ENCODE peak calls at places on chromosomes 5 and 9, in ten cellular contexts. One of them, this sample, is unnamed.

GRCh38 chr9:124594215-124594614 is 87.0 kb upstream of the NR5A1 start:
- DNase-seq in B cell: no peak
- DNase-seq in aorta: no peak
- DNase-seq in stimulated activated effector memory CD8-positive, alpha-beta T cell treated with anti-CD3 and anti-CD28 coated beads, Interleukin-12 subunit alpha, Interleukin-12 subunit beta, amount 100 ng/mL, for 72 hours: no peak
- DNase-seq in hepatocyte: no peak
- DNase-seq in naive thymus-derived CD4-positive, alpha-beta T cell: no peak
- DNase-seq in left cardiac atrium: no peak
- DNase-seq in M059J: no peak
- DNase-seq in NAMALWA: no peak
- DNase-seq in stimulated activated CD4-positive, alpha-beta T cell treated with anti-CD3 and anti-CD28 coated beads, Interleukin-15, amount 100 ng/mL, for 1 hour: no peak
- DNase-seq in this sample: no peak

GRCh38 chr9:137240321-137240840 is 706 bp upstream of the TUBB4B start:
- DNase-seq in stimulated activated CD4-positive, alpha-beta T cell treated with anti-CD3 and anti-CD28 coated beads, Interleukin-15, amount 100 ng/mL, for 1 hour: peak
- DNase-seq in NAMALWA: peak
- DNase-seq in M059J: peak
- DNase-seq in aorta: peak
- DNase-seq in hepatocyte: peak
- DNase-seq in B cell: peak
- DNase-seq in stimulated activated effector memory CD8-positive, alpha-beta T cell treated with anti-CD3 and anti-CD28 coated beads, Interleukin-12 subunit alpha, Interleukin-12 subunit beta, amount 100 ng/mL, for 72 hours: no peak
- DNase-seq in left cardiac atrium: peak
- DNase-seq in naive thymus-derived CD4-positive, alpha-beta T cell: peak
- DNase-seq in this sample: no peak

GRCh38 chr5:102152906-102153787 is 142.9 kb downstream of the SLCO4C1 start:
- DNase-seq in left cardiac atrium: no peak
- DNase-seq in naive thymus-derived CD4-positive, alpha-beta T cell: peak
- DNase-seq in M059J: peak
- DNase-seq in B cell: peak
- DNase-seq in aorta: no peak
- DNase-seq in hepatocyte: peak
- DNase-seq in stimulated activated effector memory CD8-positive, alpha-beta T cell treated with anti-CD3 and anti-CD28 coated beads, Interleukin-12 subunit alpha, Interleukin-12 subunit beta, amount 100 ng/mL, for 72 hours: no peak
- DNase-seq in stimulated activated CD4-positive, alpha-beta T cell treated with anti-CD3 and anti-CD28 coated beads, Interleukin-15, amount 100 ng/mL, for 1 hour: no peak
- DNase-seq in NAMALWA: peak
- DNase-seq in this sample: no peak

GRCh38 chr5:24161559-24161958 is 483.2 kb downstream of the CDH10 start:
- DNase-seq in naive thymus-derived CD4-positive, alpha-beta T cell: no peak
- DNase-seq in stimulated activated CD4-positive, alpha-beta T cell treated with anti-CD3 and anti-CD28 coated beads, Interleukin-15, amount 100 ng/mL, for 1 hour: no peak
- DNase-seq in NAMALWA: no peak
- DNase-seq in left cardiac atrium: no peak
- DNase-seq in hepatocyte: no peak
- DNase-seq in B cell: no peak
- DNase-seq in stimulated activated effector memory CD8-positive, alpha-beta T cell treated with anti-CD3 and anti-CD28 coated beads, Interleukin-12 subunit alpha, Interleukin-12 subunit beta, amount 100 ng/mL, for 72 hours: no peak
- DNase-seq in M059J: peak
- DNase-seq in aorta: no peak
- DNase-seq in this sample: no peak

GRCh38 chr5:93715776-93716175 is 25.6 kb downstream of the POU5F2 start:
- DNase-seq in M059J: no peak
- DNase-seq in aorta: no peak
- DNase-seq in B cell: no peak
- DNase-seq in stimulated activated effector memory CD8-positive, alpha-beta T cell treated with anti-CD3 and anti-CD28 coated beads, Interleukin-12 subunit alpha, Interleukin-12 subunit beta, amount 100 ng/mL, for 72 hours: no peak
- DNase-seq in NAMALWA: no peak
- DNase-seq in naive thymus-derived CD4-positive, alpha-beta T cell: no peak
- DNase-seq in hepatocyte: no peak
- DNase-seq in left cardiac atrium: no peak
- DNase-seq in stimulated activated CD4-positive, alpha-beta T cell treated with anti-CD3 and anti-CD28 coated beads, Interleukin-15, amount 100 ng/mL, for 1 hour: no peak
- DNase-seq in this sample: no peak

GRCh38 chr5:168292783-168293696 is 1.6 kb downstream of the WWC1 start:
- DNase-seq in left cardiac atrium: no peak
- DNase-seq in NAMALWA: no peak
- DNase-seq in stimulated activated effector memory CD8-positive, alpha-beta T cell treated with anti-CD3 and anti-CD28 coated beads, Interleukin-12 subunit alpha, Interleukin-12 subunit beta, amount 100 ng/mL, for 72 hours: no peak
- DNase-seq in stimulated activated CD4-positive, alpha-beta T cell treated with anti-CD3 and anti-CD28 coated beads, Interleukin-15, amount 100 ng/mL, for 1 hour: no peak
- DNase-seq in aorta: no peak
- DNase-seq in naive thymus-derived CD4-positive, alpha-beta T cell: no peak
- DNase-seq in hepatocyte: no peak
- DNase-seq in B cell: no peak
- DNase-seq in M059J: no peak
- DNase-seq in this sample: no peak

GRCh38 chr9:72925891-72926290 is 27.0 kb downstream of the ALDH1A1 start:
- DNase-seq in M059J: no peak
- DNase-seq in stimulated activated effector memory CD8-positive, alpha-beta T cell treated with anti-CD3 and anti-CD28 coated beads, Interleukin-12 subunit alpha, Interleukin-12 subunit beta, amount 100 ng/mL, for 72 hours: no peak
- DNase-seq in hepatocyte: no peak
- DNase-seq in left cardiac atrium: no peak
- DNase-seq in aorta: no peak
- DNase-seq in B cell: no peak
- DNase-seq in naive thymus-derived CD4-positive, alpha-beta T cell: no peak
- DNase-seq in NAMALWA: no peak
- DNase-seq in stimulated activated CD4-positive, alpha-beta T cell treated with anti-CD3 and anti-CD28 coated beads, Interleukin-15, amount 100 ng/mL, for 1 hour: no peak
- DNase-seq in this sample: no peak

GRCh38 chr5:106014262-106014661 is 1656.5 kb downstream of the EFNA5 start:
- DNase-seq in aorta: no peak
- DNase-seq in left cardiac atrium: no peak
- DNase-seq in hepatocyte: no peak
- DNase-seq in M059J: no peak
- DNase-seq in naive thymus-derived CD4-positive, alpha-beta T cell: no peak
- DNase-seq in stimulated activated CD4-positive, alpha-beta T cell treated with anti-CD3 and anti-CD28 coated beads, Interleukin-15, amount 100 ng/mL, for 1 hour: no peak
- DNase-seq in B cell: no peak
- DNase-seq in NAMALWA: no peak
- DNase-seq in stimulated activated effector memory CD8-positive, alpha-beta T cell treated with anti-CD3 and anti-CD28 coated beads, Interleukin-12 subunit alpha, Interleukin-12 subunit beta, amount 100 ng/mL, for 72 hours: no peak
- DNase-seq in this sample: no peak

GRCh38 chr5:82413302-82414042 is 135.3 kb upstream of the RPS23 start:
- DNase-seq in naive thymus-derived CD4-positive, alpha-beta T cell: no peak
- DNase-seq in stimulated activated effector memory CD8-positive, alpha-beta T cell treated with anti-CD3 and anti-CD28 coated beads, Interleukin-12 subunit alpha, Interleukin-12 subunit beta, amount 100 ng/mL, for 72 hours: no peak
- DNase-seq in M059J: peak
- DNase-seq in NAMALWA: no peak
- DNase-seq in stimulated activated CD4-positive, alpha-beta T cell treated with anti-CD3 and anti-CD28 coated beads, Interleukin-15, amount 100 ng/mL, for 1 hour: no peak
- DNase-seq in left cardiac atrium: no peak
- DNase-seq in B cell: no peak
- DNase-seq in hepatocyte: no peak
- DNase-seq in aorta: no peak
- DNase-seq in this sample: peak

GRCh38 chr9:137454506-137455360 is 4.4 kb downstream of the NSMF start:
- DNase-seq in stimulated activated CD4-positive, alpha-beta T cell treated with anti-CD3 and anti-CD28 coated beads, Interleukin-15, amount 100 ng/mL, for 1 hour: no peak
- DNase-seq in aorta: peak
- DNase-seq in hepatocyte: peak
- DNase-seq in left cardiac atrium: peak
- DNase-seq in naive thymus-derived CD4-positive, alpha-beta T cell: no peak
- DNase-seq in B cell: peak
- DNase-seq in NAMALWA: no peak
- DNase-seq in M059J: no peak
- DNase-seq in stimulated activated effector memory CD8-positive, alpha-beta T cell treated with anti-CD3 and anti-CD28 coated beads, Interleukin-12 subunit alpha, Interleukin-12 subunit beta, amount 100 ng/mL, for 72 hours: no peak
- DNase-seq in this sample: no peak

GRCh38 chr9:107138261-107138992 is 144.7 kb upstream of the RAD23B start:
- DNase-seq in aorta: no peak
- DNase-seq in naive thymus-derived CD4-positive, alpha-beta T cell: no peak
- DNase-seq in NAMALWA: no peak
- DNase-seq in stimulated activated effector memory CD8-positive, alpha-beta T cell treated with anti-CD3 and anti-CD28 coated beads, Interleukin-12 subunit alpha, Interleukin-12 subunit beta, amount 100 ng/mL, for 72 hours: no peak
- DNase-seq in hepatocyte: no peak
- DNase-seq in left cardiac atrium: no peak
- DNase-seq in stimulated activated CD4-positive, alpha-beta T cell treated with anti-CD3 and anti-CD28 coated beads, Interleukin-15, amount 100 ng/mL, for 1 hour: no peak
- DNase-seq in M059J: no peak
- DNase-seq in B cell: no peak
- DNase-seq in this sample: no peak

GRCh38 chr5:72611111-72611724 is 104.0 kb upstream of the ZNF366 start:
- DNase-seq in B cell: peak
- DNase-seq in left cardiac atrium: peak
- DNase-seq in aorta: peak
- DNase-seq in hepatocyte: peak
- DNase-seq in naive thymus-derived CD4-positive, alpha-beta T cell: peak
- DNase-seq in NAMALWA: peak
- DNase-seq in stimulated activated CD4-positive, alpha-beta T cell treated with anti-CD3 and anti-CD28 coated beads, Interleukin-15, amount 100 ng/mL, for 1 hour: peak
- DNase-seq in M059J: peak
- DNase-seq in stimulated activated effector memory CD8-positive, alpha-beta T cell treated with anti-CD3 and anti-CD28 coated beads, Interleukin-12 subunit alpha, Interleukin-12 subunit beta, amount 100 ng/mL, for 72 hours: peak
- DNase-seq in this sample: no peak

GRCh38 chr5:145941096-145941676 is 4.8 kb downstream of the SH3RF2 start:
- DNase-seq in B cell: no peak
- DNase-seq in NAMALWA: no peak
- DNase-seq in naive thymus-derived CD4-positive, alpha-beta T cell: no peak
- DNase-seq in aorta: no peak
- DNase-seq in stimulated activated CD4-positive, alpha-beta T cell treated with anti-CD3 and anti-CD28 coated beads, Interleukin-15, amount 100 ng/mL, for 1 hour: no peak
- DNase-seq in hepatocyte: no peak
- DNase-seq in left cardiac atrium: no peak
- DNase-seq in M059J: no peak
- DNase-seq in stimulated activated effector memory CD8-positive, alpha-beta T cell treated with anti-CD3 and anti-CD28 coated beads, Interleukin-12 subunit alpha, Interleukin-12 subunit beta, amount 100 ng/mL, for 72 hours: no peak
- DNase-seq in this sample: no peak

GRCh38 chr9:85212887-85213286 is 528.9 kb downstream of the AGTPBP1 start:
- DNase-seq in M059J: peak
- DNase-seq in hepatocyte: no peak
- DNase-seq in left cardiac atrium: no peak
- DNase-seq in stimulated activated CD4-positive, alpha-beta T cell treated with anti-CD3 and anti-CD28 coated beads, Interleukin-15, amount 100 ng/mL, for 1 hour: no peak
- DNase-seq in B cell: no peak
- DNase-seq in NAMALWA: no peak
- DNase-seq in aorta: no peak
- DNase-seq in stimulated activated effector memory CD8-positive, alpha-beta T cell treated with anti-CD3 and anti-CD28 coated beads, Interleukin-12 subunit alpha, Interleukin-12 subunit beta, amount 100 ng/mL, for 72 hours: no peak
- DNase-seq in naive thymus-derived CD4-positive, alpha-beta T cell: no peak
- DNase-seq in this sample: no peak

GRCh38 chr5:94908889-94909480 is 290.5 kb downstream of the SLF1 start:
- DNase-seq in B cell: no peak
- DNase-seq in naive thymus-derived CD4-positive, alpha-beta T cell: no peak
- DNase-seq in left cardiac atrium: no peak
- DNase-seq in hepatocyte: peak
- DNase-seq in stimulated activated CD4-positive, alpha-beta T cell treated with anti-CD3 and anti-CD28 coated beads, Interleukin-15, amount 100 ng/mL, for 1 hour: no peak
- DNase-seq in aorta: no peak
- DNase-seq in NAMALWA: peak
- DNase-seq in M059J: peak
- DNase-seq in stimulated activated effector memory CD8-positive, alpha-beta T cell treated with anti-CD3 and anti-CD28 coated beads, Interleukin-12 subunit alpha, Interleukin-12 subunit beta, amount 100 ng/mL, for 72 hours: no peak
- DNase-seq in this sample: peak

GRCh38 chr9:96217756-96218693 is 84.0 kb downstream of the HSD17B3 start:
- DNase-seq in naive thymus-derived CD4-positive, alpha-beta T cell: peak
- DNase-seq in aorta: peak
- DNase-seq in stimulated activated effector memory CD8-positive, alpha-beta T cell treated with anti-CD3 and anti-CD28 coated beads, Interleukin-12 subunit alpha, Interleukin-12 subunit beta, amount 100 ng/mL, for 72 hours: peak
- DNase-seq in M059J: peak
- DNase-seq in NAMALWA: peak
- DNase-seq in hepatocyte: peak
- DNase-seq in left cardiac atrium: peak
- DNase-seq in stimulated activated CD4-positive, alpha-beta T cell treated with anti-CD3 and anti-CD28 coated beads, Interleukin-15, amount 100 ng/mL, for 1 hour: peak
- DNase-seq in B cell: peak
- DNase-seq in this sample: peak

GRCh38 chr9:134944351-134944802 is 26.7 kb upstream of the FCN1 start:
- DNase-seq in aorta: peak
- DNase-seq in naive thymus-derived CD4-positive, alpha-beta T cell: no peak
- DNase-seq in NAMALWA: no peak
- DNase-seq in left cardiac atrium: peak
- DNase-seq in stimulated activated effector memory CD8-positive, alpha-beta T cell treated with anti-CD3 and anti-CD28 coated beads, Interleukin-12 subunit alpha, Interleukin-12 subunit beta, amount 100 ng/mL, for 72 hours: no peak
- DNase-seq in B cell: no peak
- DNase-seq in stimulated activated CD4-positive, alpha-beta T cell treated with anti-CD3 and anti-CD28 coated beads, Interleukin-15, amount 100 ng/mL, for 1 hour: no peak
- DNase-seq in hepatocyte: peak
- DNase-seq in M059J: no peak
- DNase-seq in this sample: no peak

GRCh38 chr9:69985971-69986370 is 57.7 kb upstream of the MAMDC2 start:
- DNase-seq in hepatocyte: no peak
- DNase-seq in left cardiac atrium: no peak
- DNase-seq in B cell: no peak
- DNase-seq in M059J: no peak
- DNase-seq in stimulated activated effector memory CD8-positive, alpha-beta T cell treated with anti-CD3 and anti-CD28 coated beads, Interleukin-12 subunit alpha, Interleukin-12 subunit beta, amount 100 ng/mL, for 72 hours: no peak
- DNase-seq in aorta: no peak
- DNase-seq in naive thymus-derived CD4-positive, alpha-beta T cell: no peak
- DNase-seq in NAMALWA: no peak
- DNase-seq in stimulated activated CD4-positive, alpha-beta T cell treated with anti-CD3 and anti-CD28 coated beads, Interleukin-15, amount 100 ng/mL, for 1 hour: no peak
- DNase-seq in this sample: no peak

GRCh38 chr9:130128782-130129424 is 43.3 kb upstream of the NCS1 start:
- DNase-seq in B cell: peak
- DNase-seq in naive thymus-derived CD4-positive, alpha-beta T cell: peak
- DNase-seq in stimulated activated effector memory CD8-positive, alpha-beta T cell treated with anti-CD3 and anti-CD28 coated beads, Interleukin-12 subunit alpha, Interleukin-12 subunit beta, amount 100 ng/mL, for 72 hours: peak
- DNase-seq in hepatocyte: peak
- DNase-seq in NAMALWA: peak
- DNase-seq in aorta: no peak
- DNase-seq in M059J: peak
- DNase-seq in stimulated activated CD4-positive, alpha-beta T cell treated with anti-CD3 and anti-CD28 coated beads, Interleukin-15, amount 100 ng/mL, for 1 hour: peak
- DNase-seq in left cardiac atrium: peak
- DNase-seq in this sample: peak

This sample was measured in immature natural killer cell.